ENCODE peak calls at places on chromosomes 2 and 18, in ten cellular contexts. A, Y, F, V, W, D, B, C, Z and J are unnamed samples.
A peak's percentile ranks its signal among the peaks of the same experiment; 100 is the strongest.

GRCh38 chr2:10067881-10068280 is 12.3 kb downstream of the CYS1 start:
- DNase-seq in Z (no peak), D (no peak), V (no peak), F (no peak), C (no peak), A (no peak), B (no peak), W (no peak), Y (no peak), J (no peak)

GRCh38 chr2:226891780-226892590 is 56.1 kb downstream of the RHBDD1 start:
- DNase-seq in Z (no peak), C (peak; percentile 65), V (no peak), A (peak; percentile 87), D (no peak), Y (no peak), B (no peak), W (no peak), F (no peak), J (no peak)

GRCh38 chr18:46756559-46757201 is at the start of gene ST8SIA5:
- DNase-seq in B (peak; percentile 42), W (no peak), D (no peak), Z (no peak), Y (no peak), C (no peak), V (peak; percentile 76), F (no peak), A (no peak), J (no peak)

GRCh38 chr18:29737190-29737589 is 1305.4 kb downstream of the DSC3 start:
- DNase-seq in B (no peak), C (no peak), A (no peak), F (no peak), D (no peak), Z (no peak), V (no peak), W (no peak), Y (no peak), J (no peak)

GRCh38 chr2:172783091-172783898 is 47.6 kb downstream of the RAPGEF4 start:
- DNase-seq in C (peak; percentile 91), V (no peak), F (peak; percentile 17), Y (no peak), B (no peak), Z (peak; percentile 82), W (peak; percentile 51), D (peak; percentile 20), A (peak; percentile 99), J (peak; percentile 86)

GRCh38 chr2:128568106-128568505 is 249.4 kb upstream of the HS6ST1 start:
- DNase-seq in V (no peak), B (no peak), C (no peak), Y (no peak), A (no peak), Z (peak; percentile 7), D (no peak), F (no peak), W (no peak), J (no peak)

GRCh38 chr2:130787841-130788240 is 32.5 kb downstream of the AMER3 start:
- DNase-seq in F (no peak), V (no peak), Y (no peak), D (no peak), Z (no peak), C (no peak), B (no peak), A (no peak), W (no peak), J (no peak)

GRCh38 chr2:134648547-134648946 is 70.3 kb downstream of the TMEM163 start:
- DNase-seq in D (no peak), Y (no peak), W (no peak), A (peak; percentile 47), Z (no peak), F (no peak), C (no peak), V (no peak), B (no peak), J (no peak)

GRCh38 chr2:54422072-54422581 is 34.0 kb upstream of the SPTBN1 start:
- DNase-seq in C (no peak), Z (no peak), Y (no peak), A (no peak), W (peak; percentile 21), V (no peak), B (no peak), F (no peak), D (no peak), J (no peak)

GRCh38 chr2:25207078-25207545 is 38.7 kb upstream of the POMC start:
- DNase-seq in Z (no peak), D (no peak), W (peak; percentile 70), Y (no peak), C (no peak), F (no peak), B (no peak), A (no peak), V (no peak), J (no peak)

GRCh38 chr2:134838143-134838620 is at the start of gene ACMSD:
- DNase-seq in F (no peak), A (no peak), B (no peak), V (no peak), Z (no peak), C (no peak), Y (no peak), D (no peak), W (no peak), J (no peak)

GRCh38 chr2:178644919-178645318 is 162.3 kb downstream of the TTN start:
- DNase-seq in F (no peak), C (no peak), B (no peak), D (no peak), Y (no peak), A (no peak), W (no peak), V (no peak), Z (no peak), J (no peak)

GRCh38 chr2:181354626-181355025 is 102.6 kb upstream of the ITGA4 start:
- DNase-seq in F (no peak), Y (no peak), W (peak; percentile 64), Z (no peak), D (no peak), V (no peak), B (no peak), C (peak; percentile 89), A (peak; percentile 87), J (peak; percentile 38)

GRCh38 chr2:200356794-200357472 is 50.4 kb downstream of the SPATS2L start:
- DNase-seq in V (no peak), B (no peak), Z (no peak), D (no peak), C (peak; percentile 76), F (no peak), W (no peak), Y (no peak), A (peak; percentile 82), J (no peak)

DNA sequence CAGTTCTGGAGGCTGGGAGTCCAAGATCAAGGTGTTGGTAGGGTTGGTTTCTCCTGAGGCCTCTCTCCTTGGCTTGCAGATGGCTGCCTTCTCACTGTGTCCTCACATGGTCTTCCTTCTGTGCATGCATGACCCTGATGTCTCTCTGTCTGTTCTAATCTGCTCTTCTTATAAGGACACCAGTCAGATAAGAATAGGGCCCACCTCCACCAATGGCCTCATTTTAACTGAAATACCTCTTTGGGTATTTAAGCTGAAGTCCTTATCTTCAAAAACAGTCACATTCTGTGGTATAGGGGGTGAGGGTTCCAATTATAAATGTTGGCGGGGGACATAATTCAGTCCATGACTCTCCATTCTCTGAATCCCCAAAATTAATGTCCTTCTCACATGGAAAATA is 20.7 kb upstream of the CNOT11 start:
- DNase-seq in A (no peak), D (no peak), C (no peak), F (no peak), Y (no peak), W (no peak), V (no peak), B (no peak), Z (no peak), J (no peak)
- TF ChIP-seq CTCF in A (no peak), D (no peak), C (no peak), F (no peak), Y (no peak), W (no peak), V (no peak), B (no peak), Z (no peak), J (no peak)

DNA sequence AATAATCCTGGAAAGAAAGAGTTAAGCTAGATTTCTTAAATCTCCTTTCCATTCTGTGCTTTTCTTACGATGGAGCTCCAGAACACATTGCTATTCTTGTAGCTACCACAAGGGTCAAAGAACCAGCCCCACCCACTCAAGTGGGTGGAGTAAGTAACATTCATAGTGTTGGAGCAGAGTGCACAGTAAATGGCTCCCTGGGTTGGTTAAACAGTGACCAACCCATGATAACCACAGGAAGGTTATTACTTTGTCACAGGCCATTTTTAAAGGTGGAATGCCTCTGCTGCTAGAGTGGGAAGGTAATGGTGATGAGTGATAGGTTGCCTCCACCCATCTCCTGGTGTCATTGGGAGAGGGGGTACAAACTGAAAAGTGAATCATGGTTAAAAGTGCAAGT is 13.9 kb downstream of the ARPC2 start:
- DNase-seq in V (peak; percentile 18), Y (no peak), Z (no peak), C (peak; percentile 46), F (no peak), D (no peak), W (peak; percentile 61), B (no peak), A (peak; percentile 74), J (peak; percentile 69)
- TF ChIP-seq CTCF in V (no peak), Y (peak; percentile 25), Z (no peak), C (peak; percentile 33), F (no peak), D (no peak), W (peak; percentile 32), B (peak; percentile 27), A (peak; percentile 20), J (peak; percentile 51)

DNA sequence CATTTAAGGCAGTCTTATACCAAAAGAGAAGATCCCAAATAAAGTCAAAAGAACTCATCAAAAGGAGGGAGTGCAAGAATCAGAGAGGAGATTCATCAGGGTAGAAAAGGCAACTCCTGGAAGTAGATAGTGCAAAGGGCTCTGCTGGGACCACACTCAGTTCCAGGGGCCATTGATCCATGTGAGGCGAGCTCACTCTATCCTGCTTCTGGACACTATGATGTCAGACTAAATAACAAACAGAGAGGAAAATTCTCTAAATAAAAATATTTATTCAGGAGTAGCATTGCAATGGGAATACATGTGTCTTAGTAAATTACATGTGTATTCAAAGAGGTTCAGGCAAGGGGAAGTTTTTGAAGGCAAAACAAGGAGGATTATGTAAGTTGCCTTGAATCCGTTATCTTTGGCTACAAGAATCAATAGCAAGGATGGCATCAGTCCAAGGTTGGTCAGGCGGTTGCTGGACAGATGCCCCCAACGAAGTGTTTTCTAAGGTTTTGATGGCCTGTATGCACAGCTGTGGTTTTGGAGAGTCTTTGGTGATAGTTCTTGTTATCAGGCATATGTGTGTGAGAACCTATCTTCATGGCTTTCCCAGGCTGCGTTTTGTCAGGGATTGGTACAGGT is 13.2 kb upstream of the SERPINB12 start:
- DNase-seq in F (no peak), Z (no peak), W (no peak), A (no peak), D (no peak), C (no peak), V (no peak), B (no peak), Y (no peak), J (no peak)
- TF ChIP-seq CTCF in F (no peak), Z (no peak), W (no peak), A (no peak), D (no peak), C (no peak), V (no peak), B (no peak), Y (no peak), J (no peak)

DNA sequence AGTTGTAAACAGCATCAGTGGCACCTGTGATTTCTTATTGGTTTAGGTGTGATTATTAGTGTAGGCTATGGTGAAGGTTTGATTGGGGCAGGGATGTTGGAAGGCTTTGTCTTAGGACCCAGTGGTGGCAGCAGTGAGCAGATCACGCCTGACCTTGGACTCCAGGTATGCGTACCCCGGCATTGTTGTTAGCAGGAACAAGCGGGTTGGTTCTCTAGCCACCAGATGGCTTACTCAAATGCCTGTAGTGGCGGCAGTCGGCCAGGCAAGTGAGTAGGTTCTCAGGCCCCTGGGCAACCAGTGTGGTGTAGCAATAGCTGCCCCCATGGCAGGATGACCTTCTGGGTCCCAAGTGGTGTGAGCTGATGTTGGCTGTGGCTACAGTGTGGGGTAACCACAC is 558.3 kb downstream of the KCNJ3 start:
- DNase-seq in C (no peak), D (no peak), V (no peak), A (no peak), Z (no peak), Y (no peak), W (no peak), F (no peak), B (no peak), J (no peak)
- TF ChIP-seq CTCF in C (no peak), D (no peak), V (no peak), A (no peak), Z (no peak), Y (no peak), W (no peak), F (no peak), B (no peak), J (no peak)